ENCODE peak calls at places on chromosomes 3 and 15, in seven cellular contexts. K, J, G, O, E, U and P are unnamed samples.

GRCh38 chr3:160210799-160211221 is 14.4 kb upstream of the C3orf80 start:
- DNase-seq in K (no peak), J (peak), G (no peak), O (no peak), E (peak), U (no peak), P (no peak)

GRCh38 chr3:40333416-40333815 is 23.9 kb downstream of the EIF1B start:
- DNase-seq in K (no peak), J (no peak), G (no peak), O (no peak), E (no peak), U (no peak), P (no peak)

GRCh38 chr15:73369073-73369694 is 426 bp upstream of the HCN4 start:
- DNase-seq in K (no peak), J (no peak), G (no peak), O (no peak), E (no peak), U (no peak), P (no peak)

GRCh38 chr15:26294062-26294689 is 431.0 kb upstream of the ATP10A start:
- DNase-seq in K (no peak), J (no peak), G (no peak), O (no peak), E (no peak), U (no peak), P (no peak)

GRCh38 chr15:47194718-47195117 is 522.6 kb upstream of the SEMA6D start:
- DNase-seq in K (no peak), J (peak), G (no peak), O (no peak), E (no peak), U (no peak), P (no peak)

GRCh38 chr15:51878446-51879386 is 49.3 kb downstream of the TMOD3 start:
- DNase-seq in K (no peak), J (peak), G (no peak), O (no peak), E (peak), U (no peak), P (no peak)

GRCh38 chr15:57652481-57652880 is 54.0 kb upstream of the POLR2M start:
- DNase-seq in K (no peak), J (no peak), G (no peak), O (no peak), E (no peak), U (no peak), P (no peak)

GRCh38 chr15:69224383-69224782 is 63.9 kb downstream of the GLCE start:
- DNase-seq in K (no peak), J (no peak), G (no peak), O (no peak), E (no peak), U (no peak), P (no peak)

GRCh38 chr3:30161370-30161769 is 445.0 kb upstream of the TGFBR2 start:
- DNase-seq in K (no peak), J (no peak), G (no peak), O (no peak), E (peak), U (no peak), P (no peak)

GRCh38 chr3:179330438-179330837 is 7.6 kb downstream of the ZNF639 start:
- DNase-seq in K (no peak), J (no peak), G (no peak), O (no peak), E (no peak), U (no peak), P (no peak)

GRCh38 chr15:40151499-40151898 is 9.4 kb upstream of the BUB1B start:
- DNase-seq in K (no peak), J (no peak), G (no peak), O (no peak), E (no peak), U (no peak), P (no peak)

GRCh38 chr3:197801801-197802504 is 10.9 kb downstream of the LRCH3 start:
- DNase-seq in K (no peak), J (no peak), G (peak), O (peak), E (peak), U (no peak), P (no peak)

GRCh38 chr15:41967506-41968206 is 4.7 kb downstream of the EHD4 start:
- DNase-seq in K (no peak), J (peak), G (no peak), O (no peak), E (no peak), U (no peak), P (no peak)

GRCh38 chr15:69074843-69075224 is 60.3 kb downstream of the NOX5 start:
- DNase-seq in K (no peak), J (no peak), G (no peak), O (no peak), E (no peak), U (no peak), P (no peak)

GRCh38 chr3:51718547-51719412 is 11.9 kb downstream of the GRM2 start:
- DNase-seq in K (no peak), J (peak), G (peak), O (no peak), E (peak), U (peak), P (no peak)

GRCh38 chr3:111846717-111847116 is 12.3 kb upstream of the PHLDB2 start:
- DNase-seq in K (no peak), J (peak), G (no peak), O (no peak), E (peak), U (no peak), P (no peak)

GRCh38 chr3:45789235-45789812 is 7.0 kb downstream of the SLC6A20 start:
- DNase-seq in K (no peak), J (no peak), G (no peak), O (no peak), E (no peak), U (no peak), P (no peak)

GRCh38 chr3:172616061-172616461 is 92.8 kb upstream of the TNFSF10 start:
- DNase-seq in K (no peak), J (no peak), G (no peak), O (no peak), E (no peak), U (no peak), P (no peak)

GRCh38 chr3:127350172-127351050 is 62.6 kb upstream of the PRR20G start:
- DNase-seq in K (no peak), J (no peak), G (no peak), O (no peak), E (no peak), U (no peak), P (no peak)

GRCh38 chr3:77945320-77945719 is 905.4 kb downstream of the ROBO2 start:
- DNase-seq in K (no peak), J (no peak), G (no peak), O (no peak), E (no peak), U (no peak), P (no peak)

GRCh38 chr3:190716961-190717360 is 145.5 kb downstream of the GMNC start:
- DNase-seq in K (no peak), J (no peak), G (no peak), O (no peak), E (no peak), U (no peak), P (no peak)

GRCh38 chr3:105523496-105523895 is 156.8 kb downstream of the ALCAM start:
- DNase-seq in K (no peak), J (no peak), G (no peak), O (no peak), E (no peak), U (no peak), P (no peak)

GRCh38 chr3:24359102-24359501 is 135.5 kb downstream of the THRB start:
- DNase-seq in K (no peak), J (no peak), G (no peak), O (no peak), E (no peak), U (no peak), P (no peak)

GRCh38 chr3:170811928-170812591 is 57.9 kb downstream of the RPL22L1 start:
- DNase-seq in K (peak), J (peak), G (peak), O (peak), E (peak), U (peak), P (peak)

GRCh38 chr3:18444597-18445420 is 19.7 kb upstream of the SATB1 start:
- DNase-seq in K (peak), J (no peak), G (peak), O (peak), E (peak), U (peak), P (no peak)

GRCh38 chr3:116388867-116389385 is 56.4 kb downstream of the LSAMP start:
- DNase-seq in K (no peak), J (no peak), G (no peak), O (no peak), E (no peak), U (no peak), P (no peak)

GRCh38 chr3:49523756-49524747 is 30.2 kb upstream of the BSN start:
- DNase-seq in K (no peak), J (no peak), G (no peak), O (no peak), E (no peak), U (no peak), P (no peak)

GRCh38 chr3:132645058-132645457 is 14.6 kb downstream of the ACAD11 start:
- DNase-seq in K (no peak), J (no peak), G (no peak), O (no peak), E (no peak), U (no peak), P (no peak)

GRCh38 chr3:121488628-121489027 is 57.2 kb downstream of the POLQ start:
- DNase-seq in K (no peak), J (no peak), G (no peak), O (no peak), E (no peak), U (no peak), P (no peak)

GRCh38 chr3:141949394-141949793 is 73.0 kb downstream of the ATP1B3 start:
- DNase-seq in K (no peak), J (no peak), G (no peak), O (no peak), E (no peak), U (no peak), P (no peak)

GRCh38 chr3:197356275-197356674 is 57.9 kb upstream of the DLG1 start:
- DNase-seq in K (no peak), J (no peak), G (no peak), O (no peak), E (no peak), U (no peak), P (no peak)

GRCh38 chr3:61997112-61997511 is 376.2 kb downstream of the FEZF2 start:
- DNase-seq in K (no peak), J (no peak), G (no peak), O (no peak), E (no peak), U (no peak), P (no peak)